ENCODE peak calls at places on chromosomes 2 and 18, in six cellular contexts. K, U, E, I, J and D are unnamed samples.

GRCh38 chr18:59700535-59700967 is 3.3 kb upstream of the CCBE1 start:
- DNase-seq in K (no peak), U (no peak), E (no peak), I (no peak), J (no peak), D (no peak)

GRCh38 chr18:25275414-25276001 is 76.5 kb downstream of the ZNF521 start:
- DNase-seq in K (no peak), U (no peak), E (no peak), I (no peak), J (no peak), D (no peak)

GRCh38 chr2:11024010-11024615 is 112.4 kb downstream of the KCNF1 start:
- DNase-seq in K (peak; percentile 76), U (no peak), E (no peak), I (peak; percentile 14), J (no peak), D (no peak)

GRCh38 chr2:32926708-32927084 is 20.1 kb upstream of the LTBP1 start:
- DNase-seq in K (no peak), U (no peak), E (no peak), I (no peak), J (no peak), D (peak; percentile 45)

GRCh38 chr2:120762341-120763061 is 26.8 kb downstream of the GLI2 start:
- DNase-seq in K (no peak), U (no peak), E (no peak), I (no peak), J (no peak), D (no peak)

GRCh38 chr2:234950435-234950729 is 1.4 kb upstream of the SH3BP4 start:
- DNase-seq in K (no peak), U (no peak), E (no peak), I (no peak), J (no peak), D (no peak)

GRCh38 chr18:76528477-76529432 is 33.7 kb upstream of the ZNF516 start:
- DNase-seq in K (no peak), U (no peak), E (peak; percentile 46), I (peak; percentile 48), J (no peak), D (no peak)

GRCh38 chr2:12243381-12243780 is 473.4 kb upstream of the TRIB2 start:
- DNase-seq in K (no peak), U (no peak), E (no peak), I (no peak), J (no peak), D (no peak)

GRCh38 chr2:221572180-221572820 is at the start of gene EPHA4:
- DNase-seq in K (peak; percentile 96), U (no peak), E (peak; percentile 83), I (peak; percentile 95), J (peak; percentile 22), D (peak; percentile 55)

GRCh38 chr18:939167-939566 is 34.5 kb downstream of the ADCYAP1 start:
- DNase-seq in K (no peak), U (no peak), E (no peak), I (no peak), J (no peak), D (no peak)

GRCh38 chr2:166841679-166842078 is 46.6 kb upstream of the XIRP2 start:
- DNase-seq in K (no peak), U (no peak), E (no peak), I (no peak), J (no peak), D (no peak)

GRCh38 chr2:227657204-227657845 is 9.3 kb upstream of the SCYGR5 start:
- DNase-seq in K (no peak), U (no peak), E (no peak), I (no peak), J (no peak), D (no peak)

GRCh38 chr2:66587216-66587615 is 152.3 kb downstream of the MEIS1 start:
- DNase-seq in K (no peak), U (no peak), E (peak; percentile 36), I (no peak), J (peak; percentile 22), D (no peak)

GRCh38 chr2:113407446-113408099 is 29.9 kb upstream of the ZNG1B start:
- DNase-seq in K (no peak), U (no peak), E (no peak), I (no peak), J (peak; percentile 26), D (no peak)

GRCh38 chr2:236607471-236608307 is 38.1 kb downstream of the ACKR3 start:
- DNase-seq in K (no peak), U (no peak), E (no peak), I (peak; percentile 37), J (peak; percentile 22), D (no peak)

GRCh38 chr2:205571300-205571858 is 110.9 kb upstream of the NRP2 start:
- DNase-seq in K (no peak), U (no peak), E (no peak), I (no peak), J (no peak), D (no peak)

GRCh38 chr2:28696261-28696660 is 55.4 kb upstream of the PPP1CB start:
- DNase-seq in K (no peak), U (no peak), E (no peak), I (no peak), J (no peak), D (no peak)

GRCh38 chr18:7809455-7809854 is 242.3 kb downstream of the PTPRM start:
- DNase-seq in K (no peak), U (no peak), E (no peak), I (no peak), J (no peak), D (no peak)

GRCh38 chr2:144694456-144694855 is 174.5 kb upstream of the ZEB2 start:
- DNase-seq in K (no peak), U (no peak), E (no peak), I (no peak), J (no peak), D (no peak)

GRCh38 chr2:206239157-206239556 is 35.3 kb upstream of the ZDBF2 start:
- DNase-seq in K (no peak), U (no peak), E (no peak), I (no peak), J (no peak), D (no peak)

GRCh38 chr2:72111061-72111460 is 36.6 kb downstream of the CYP26B1 start:
- DNase-seq in K (no peak), U (no peak), E (no peak), I (no peak), J (no peak), D (no peak)

GRCh38 chr18:13823707-13824395 is at the start of gene MC5R:
- DNase-seq in K (no peak), U (peak; percentile 9), E (peak; percentile 57), I (peak; percentile 79), J (no peak), D (peak; percentile 13)

GRCh38 chr2:86274918-86275275 is 62.5 kb downstream of the REEP1 start:
- DNase-seq in K (peak; percentile 77), U (no peak), E (peak; percentile 10), I (no peak), J (no peak), D (no peak)

GRCh38 chr2:161416294-161416632 is at the start of gene TBR1:
- DNase-seq in K (no peak), U (no peak), E (peak; percentile 56), I (no peak), J (no peak), D (no peak)